ENCODE peak calls at places on chromosomes 2 and 18, in nine cellular contexts. R is upper lobe of left lung, E is HepG2, N is SK-N-SH, G is transverse colon, Z is GM12878, U is A549, O is ovary, Y is sigmoid colon. Q is an unnamed sample.

GRCh38 chr18:57728941-57729511 is 74.1 kb downstream of the ATP8B1 start:
- DNase-seq in G (no peak), O (no peak), Z (no peak), U (peak), N (no peak), R (peak), Y (no peak), E (no peak), Q (peak)

GRCh38 chr2:68319397-68320117 is at the start of gene CNRIP1:
- DNase-seq in U (peak), G (peak), E (no peak), Y (peak), Z (no peak), R (peak), O (peak), N (peak), Q (peak)

GRCh38 chr2:215830313-215830712 is 183.0 kb downstream of the MREG start:
- DNase-seq in E (peak), N (no peak), O (no peak), R (peak), G (peak), Y (peak), Z (no peak), U (peak), Q (peak)

GRCh38 chr2:219650426-219651248 is 23.2 kb downstream of the SLC4A3 start:
- DNase-seq in R (no peak), O (no peak), N (no peak), E (no peak), G (no peak), U (no peak), Y (no peak), Z (no peak), Q (no peak)

GRCh38 chr2:9547272-9547991 is 8.2 kb downstream of the ADAM17 start:
- DNase-seq in U (no peak), N (no peak), Y (no peak), G (no peak), E (no peak), R (no peak), Z (no peak), O (no peak), Q (no peak)

GRCh38 chr2:234368861-234369261 is 128.0 kb downstream of the ARL4C start:
- DNase-seq in N (no peak), O (no peak), U (peak), G (peak), Y (peak), R (peak), E (no peak), Z (no peak), Q (no peak)

GRCh38 chr2:16617282-16618266 is 48.1 kb downstream of the CYRIA start:
- DNase-seq in R (no peak), N (peak), G (no peak), E (no peak), Y (no peak), U (peak), Z (no peak), O (no peak), Q (peak)

GRCh38 chr18:39742015-39742466 is 2176.4 kb upstream of the CELF4 start:
- DNase-seq in Z (no peak), N (peak), G (no peak), U (no peak), Y (no peak), E (no peak), O (no peak), R (no peak), Q (no peak)

GRCh38 chr2:71678874-71679273 is 225.5 kb downstream of the DYSF start:
- DNase-seq in Y (peak), E (no peak), N (no peak), Z (no peak), R (peak), G (no peak), O (no peak), U (no peak), Q (no peak)

GRCh38 chr2:17788773-17789172 is 27.5 kb upstream of the MSGN1 start:
- DNase-seq in N (peak), E (no peak), O (no peak), Z (no peak), G (no peak), R (no peak), U (no peak), Y (no peak), Q (no peak)

GRCh38 chr2:10764101-10764785 is 42.8 kb downstream of the ATP6V1C2 start:
- DNase-seq in Z (no peak), N (no peak), E (no peak), U (no peak), Y (peak), R (no peak), G (no peak), O (peak), Q (no peak)

GRCh38 chr18:44938396-44939036 is 257.8 kb downstream of the SETBP1 start:
- DNase-seq in G (peak), N (peak), E (no peak), Z (no peak), Y (no peak), U (no peak), R (no peak), O (no peak), Q (peak)

GRCh38 chr18:55763298-55763697 is 175.3 kb upstream of the TCF4 start:
- DNase-seq in R (no peak), Z (no peak), G (no peak), Y (no peak), N (no peak), U (peak), O (no peak), E (no peak), Q (no peak)

GRCh38 chr2:186641132-186641806 is 51.4 kb downstream of the ITGAV start:
- DNase-seq in U (peak), Z (peak), E (no peak), O (no peak), G (no peak), Y (no peak), R (no peak), N (no peak), Q (no peak)

GRCh38 chr18:35862115-35862640 is 110.3 kb upstream of the RMP24 start:
- DNase-seq in Z (no peak), U (no peak), Y (no peak), O (no peak), E (no peak), G (no peak), N (no peak), R (no peak), Q (no peak)

GRCh38 chr2:146228659-146229058 is 1616.2 kb upstream of the ACVR2A start:
- DNase-seq in N (no peak), Y (no peak), R (no peak), Z (peak), G (no peak), U (no peak), E (no peak), O (no peak), Q (no peak)

GRCh38 chr2:172281648-172282576 is 145.5 kb upstream of the ITGA6 start:
- DNase-seq in U (no peak), G (no peak), E (no peak), Z (no peak), O (no peak), R (no peak), Y (no peak), N (no peak), Q (no peak)

GRCh38 chr2:144290276-144290675 is 229.6 kb downstream of the ZEB2 start:
- DNase-seq in E (no peak), G (no peak), Y (no peak), O (no peak), Z (no peak), N (no peak), U (no peak), R (no peak), Q (no peak)

GRCh38 chr2:144285324-144285723 is 234.6 kb downstream of the ZEB2 start:
- DNase-seq in Z (no peak), U (no peak), Y (no peak), O (no peak), R (no peak), G (no peak), E (no peak), N (no peak), Q (no peak)

GRCh38 chr2:144288428-144288827 is 231.5 kb downstream of the ZEB2 start:
- DNase-seq in R (no peak), O (no peak), G (no peak), Y (no peak), N (no peak), Z (no peak), U (peak), E (no peak), Q (no peak)
- TF ChIP-seq EP300 in R (no peak), O (no peak), G (no peak), Y (no peak), N (no peak), Z (no peak), U (no peak), E (no peak), Q (no peak)

GRCh38 chr2:75559633-75560021 is 1.1 kb downstream of the EVA1A start:
- DNase-seq in U (no peak), R (no peak), G (no peak), E (no peak), Y (no peak), O (no peak), N (no peak), Z (no peak), Q (no peak)

GRCh38 chr2:75558786-75559428 is 1.8 kb downstream of the EVA1A start:
- DNase-seq in O (no peak), U (no peak), E (no peak), R (no peak), G (no peak), N (no peak), Z (no peak), Y (no peak), Q (no peak)

GRCh38 chr2:75561566-75562512 is 1.1 kb upstream of the EVA1A start:
- DNase-seq in R (peak), G (no peak), N (no peak), E (no peak), Y (no peak), U (no peak), Z (no peak), O (no peak), Q (no peak)

GRCh38 chr2:75560768-75561565 is at the start of gene EVA1A:
- DNase-seq in O (peak), N (peak), Z (no peak), G (peak), R (peak), E (peak), Y (no peak), U (peak), Q (no peak)

DNA sequence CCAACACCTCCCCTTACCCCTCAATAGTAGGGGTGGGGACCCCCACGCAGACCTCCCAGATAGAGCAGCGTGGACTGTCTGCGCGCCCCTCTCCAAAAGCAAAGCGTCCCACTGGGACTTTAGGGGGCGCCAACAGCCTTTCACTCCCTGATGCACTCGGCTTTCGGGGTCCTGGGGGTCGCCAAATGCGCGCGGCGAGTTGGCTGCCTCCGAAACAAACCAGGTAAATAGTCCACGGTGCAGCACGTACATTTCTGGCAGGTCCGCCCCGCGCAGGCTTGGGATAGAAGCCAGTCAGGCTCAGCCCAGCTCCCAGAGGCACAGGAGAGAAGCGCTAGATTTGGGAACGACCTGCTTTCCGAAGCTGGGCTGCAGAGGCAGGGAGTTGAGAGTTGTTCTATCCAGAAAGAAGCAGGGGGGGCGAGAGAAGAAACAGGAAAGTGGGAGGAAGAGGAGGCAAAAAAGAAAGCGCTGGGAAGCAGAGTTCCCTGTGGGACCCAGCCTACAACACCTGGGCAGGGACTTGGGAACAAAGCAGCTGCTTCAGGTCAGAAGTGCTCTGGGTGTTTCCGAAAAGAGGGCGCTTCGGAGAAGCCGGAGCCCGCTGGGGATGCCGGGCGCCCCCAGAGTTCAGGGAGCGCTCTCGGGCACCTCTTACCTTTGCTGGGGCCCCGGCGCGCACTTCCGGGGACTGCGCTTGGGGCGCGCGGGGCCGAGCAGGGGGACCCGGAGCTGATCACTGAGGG is 544 bp downstream of the EVA1A start:
- DNase-seq in O (peak), R (peak), G (no peak), N (peak), U (peak), E (no peak), Y (no peak), Z (no peak), Q (no peak)
- TF ChIP-seq EP300 in O (no peak), R (no peak), G (no peak), N (no peak), U (no peak), E (no peak), Y (no peak), Z (no peak), Q (no peak)

GRCh38 chr2:236354973-236355595 is 90.9 kb upstream of the ASB18 start:
- DNase-seq in E (no peak), Z (no peak), Y (no peak), G (no peak), N (no peak), R (no peak), O (no peak), U (no peak), Q (no peak)
- TF ChIP-seq EP300 in E (no peak), Z (no peak), Y (no peak), G (no peak), N (no peak), R (no peak), O (no peak), U (no peak), Q (no peak)

GRCh38 chr2:196195302-196195701 is 23.9 kb upstream of the STK17B start:
- DNase-seq in E (no peak), U (no peak), R (no peak), G (no peak), Z (no peak), O (no peak), Y (no peak), N (no peak), Q (no peak)
- TF ChIP-seq EP300 in E (no peak), U (no peak), R (no peak), G (no peak), Z (no peak), O (no peak), Y (no peak), N (no peak), Q (no peak)

GRCh38 chr2:199985625-199986207 is 30.3 kb downstream of the MAIP1 start:
- DNase-seq in G (peak), N (peak), Z (no peak), R (peak), O (peak), U (peak), Y (no peak), E (peak), Q (peak)
- TF ChIP-seq EP300 in G (no peak), N (no peak), Z (no peak), R (no peak), O (no peak), U (no peak), Y (no peak), E (no peak), Q (no peak)

GRCh38 chr18:10099539-10100140 is 185.8 kb downstream of the VAPA start:
- DNase-seq in U (no peak), O (no peak), G (no peak), Y (no peak), Z (no peak), E (no peak), N (no peak), R (no peak), Q (no peak)

GRCh38 chr18:10100236-10100635 is 186.4 kb downstream of the VAPA start:
- DNase-seq in G (no peak), R (no peak), U (no peak), Z (no peak), O (no peak), E (no peak), Y (no peak), N (no peak), Q (no peak)

GRCh38 chr18:10101293-10101701 is 187.5 kb downstream of the VAPA start:
- DNase-seq in R (no peak), G (no peak), E (no peak), N (no peak), Z (no peak), Y (no peak), O (peak), U (no peak), Q (no peak)

GRCh38 chr18:10101729-10102128 is 187.9 kb downstream of the VAPA start:
- DNase-seq in N (no peak), U (no peak), R (no peak), Y (no peak), G (no peak), O (no peak), Z (no peak), E (no peak), Q (no peak)
- TF ChIP-seq EP300 in N (no peak), U (no peak), R (no peak), Y (no peak), G (no peak), O (no peak), Z (no peak), E (no peak), Q (no peak)

GRCh38 chr2:223933098-223933800 is 11.9 kb downstream of the WDFY1 start:
- DNase-seq in Y (no peak), G (no peak), N (peak), E (peak), R (no peak), U (no peak), Z (no peak), O (no peak), Q (no peak)
- TF ChIP-seq EP300 in Y (no peak), G (no peak), N (no peak), E (no peak), R (no peak), U (no peak), Z (no peak), O (no peak), Q (no peak)

GRCh38 chr2:129892773-129893172 is 86.7 kb upstream of the RAB6C start:
- DNase-seq in R (no peak), Z (no peak), U (no peak), G (no peak), Y (no peak), N (no peak), O (no peak), E (no peak), Q (no peak)

GRCh38 chr2:129894616-129895015 is 84.8 kb upstream of the RAB6C start:
- DNase-seq in E (no peak), U (no peak), G (no peak), Y (no peak), R (no peak), N (no peak), O (no peak), Z (no peak), Q (peak)

GRCh38 chr2:129891341-129892320 is 87.8 kb upstream of the RAB6C start:
- DNase-seq in Z (no peak), E (no peak), R (no peak), N (no peak), G (no peak), O (no peak), U (no peak), Y (peak), Q (peak)

GRCh38 chr2:129893244-129893643 is 86.2 kb upstream of the RAB6C start:
- DNase-seq in Z (no peak), R (no peak), U (no peak), G (no peak), Y (no peak), O (no peak), N (no peak), E (no peak), Q (no peak)

GRCh38 chr2:129892360-129892759 is 87.1 kb upstream of the RAB6C start:
- DNase-seq in O (no peak), E (no peak), Y (no peak), R (no peak), N (no peak), Z (no peak), G (no peak), U (no peak), Q (peak)
- TF ChIP-seq EP300 in O (no peak), E (no peak), Y (no peak), R (no peak), N (no peak), Z (no peak), G (no peak), U (no peak), Q (no peak)

DNA sequence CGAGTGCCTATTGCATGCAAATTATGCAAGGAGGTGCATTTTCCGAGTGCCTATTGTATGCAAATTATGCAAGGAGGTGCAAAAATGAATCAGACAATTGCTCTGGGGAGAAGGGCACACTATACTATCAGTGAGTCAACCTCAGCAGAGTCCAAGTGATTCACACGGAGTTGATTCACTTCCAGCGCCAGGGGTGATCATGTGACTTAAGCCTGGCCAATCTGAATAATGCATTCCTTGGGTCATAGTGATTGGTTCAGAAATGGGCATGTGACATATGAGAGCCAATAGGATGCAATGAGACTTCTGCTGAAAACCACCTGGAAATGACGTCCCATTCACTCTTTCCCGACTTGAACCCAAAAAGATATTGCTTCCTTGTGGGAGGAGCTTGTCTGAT is 152.2 kb downstream of the DAW1 start:
- DNase-seq in R (no peak), O (no peak), E (no peak), G (no peak), Z (no peak), Y (no peak), U (peak), N (no peak), Q (no peak)
- TF ChIP-seq EP300 in R (no peak), O (no peak), E (no peak), G (no peak), Z (no peak), Y (no peak), U (no peak), N (no peak), Q (no peak)